ENCODE peak calls at places on chromosomes 12 and 14, in six cellular contexts. W, H, E, Q, A and B are unnamed samples.
A peak's percentile ranks its signal among the peaks of the same experiment; 100 is the strongest.

GRCh38 chr12:91920276-91920675 is 225.4 kb downstream of the BTG1 start:
- DNase-seq in E (no peak), A (no peak), W (no peak), H (no peak), Q (no peak), B (no peak)

GRCh38 chr14:99630202-99630601 is 14.7 kb upstream of the HHIPL1 start:
- DNase-seq in Q (no peak), W (no peak), H (no peak), E (peak; percentile 33), A (no peak), B (no peak)

GRCh38 chr14:99968156-99968920 is 96.9 kb upstream of the EVL start:
- DNase-seq in Q (no peak), H (no peak), A (peak; percentile 77), E (no peak), W (no peak), B (no peak)

GRCh38 chr14:75831971-75832370 is 149.8 kb downstream of the TGFB3 start:
- DNase-seq in A (no peak), E (no peak), H (no peak), Q (no peak), W (no peak), B (no peak)

GRCh38 chr14:55274760-55275159 is 3.5 kb downstream of the FBXO34 start:
- DNase-seq in E (no peak), H (no peak), Q (no peak), A (peak; percentile 23), W (no peak), B (no peak)

GRCh38 chr12:127664901-127665300 is 602.1 kb upstream of the TMEM132C start:
- DNase-seq in Q (no peak), W (no peak), E (no peak), A (no peak), H (no peak), B (no peak)

GRCh38 chr14:73457935-73458218 is 469 bp downstream of the NUMB start:
- DNase-seq in E (peak; percentile 87), H (no peak), W (peak; percentile 64), A (no peak), Q (peak; percentile 29), B (no peak)

GRCh38 chr12:49108958-49109404 is 1.7 kb downstream of the LMBR1L start:
- DNase-seq in H (peak; percentile 83), Q (peak; percentile 78), A (no peak), W (peak; percentile 78), E (no peak), B (no peak)

GRCh38 chr12:23399402-23399933 is 550.0 kb downstream of the SOX5 start:
- DNase-seq in W (no peak), E (no peak), H (no peak), Q (no peak), A (no peak), B (no peak)

GRCh38 chr14:24437020-24437735 is 5.4 kb downstream of the SDR39U1 start:
- DNase-seq in Q (no peak), H (no peak), A (no peak), W (peak; percentile 29), E (no peak), B (no peak)

GRCh38 chr14:101174522-101174838 is 271.0 kb upstream of the RTL1 start:
- DNase-seq in E (no peak), Q (no peak), W (peak; percentile 8), H (no peak), A (no peak), B (no peak)

GRCh38 chr12:104687823-104688573 is 231.2 kb downstream of the CHST11 start:
- DNase-seq in W (no peak), H (no peak), A (no peak), E (no peak), Q (no peak), B (no peak)

GRCh38 chr14:76045773-76046172 is 60.2 kb downstream of the IFT43 start:
- DNase-seq in Q (no peak), W (no peak), A (no peak), H (no peak), E (no peak), B (no peak)

GRCh38 chr14:92502541-92503286 is 10.9 kb upstream of the RIN3 start:
- DNase-seq in H (peak; percentile 22), W (no peak), E (no peak), A (no peak), Q (no peak), B (no peak)

GRCh38 chr14:57979376-57980048 is 113.6 kb upstream of the SLC35F4 start:
- DNase-seq in E (no peak), W (no peak), H (no peak), A (no peak), Q (no peak), B (no peak)

GRCh38 chr12:65170245-65170881 is 980 bp downstream of the LEMD3 start:
- DNase-seq in H (peak; percentile 78), E (peak; percentile 90), W (peak; percentile 43), Q (peak; percentile 36), A (no peak), B (no peak)

GRCh38 chr12:107642240-107642639 is 43.4 kb upstream of the PWP1 start:
- DNase-seq in H (no peak), W (no peak), A (no peak), Q (no peak), E (no peak), B (no peak)

GRCh38 chr14:67636361-67636919 is 16.7 kb downstream of the ARG2 start:
- DNase-seq in E (no peak), A (no peak), H (no peak), Q (no peak), W (no peak), B (no peak)

GRCh38 chr14:58501214-58501816 is 73.8 kb downstream of the KIAA0586 start:
- DNase-seq in H (no peak), W (no peak), E (no peak), A (peak; percentile 72), Q (no peak), B (no peak)

GRCh38 chr12:130633771-130634170 is 82.3 kb downstream of the RIMBP2 start:
- DNase-seq in W (no peak), A (no peak), Q (no peak), H (peak; percentile 35), E (peak; percentile 91), B (peak; percentile 47)

GRCh38 chr14:61502459-61503093 is 181.2 kb downstream of the PRKCH start:
- DNase-seq in H (no peak), A (no peak), W (no peak), E (no peak), Q (no peak), B (no peak)

GRCh38 chr12:124654666-124655316 is 87.4 kb upstream of the NCOR2 start:
- DNase-seq in W (peak; percentile 91), H (peak; percentile 81), A (no peak), Q (peak; percentile 46), E (peak; percentile 89), B (peak; percentile 39)

GRCh38 chr12:89544730-89545184 is 18.9 kb upstream of the POC1B start:
- DNase-seq in A (no peak), Q (no peak), W (peak; percentile 31), H (peak; percentile 67), E (peak; percentile 77), B (no peak)

GRCh38 chr12:12938541-12938940 is 13.4 kb downstream of the GPRC5D start:
- DNase-seq in E (no peak), W (no peak), Q (no peak), H (no peak), A (no peak), B (no peak)

GRCh38 chr14:22650960-22651521 is 6.9 kb upstream of the OR6J1 start:
- DNase-seq in W (no peak), H (peak; percentile 34), E (no peak), Q (no peak), A (no peak), B (no peak)

GRCh38 chr12:67377541-67377940 is 108.4 kb downstream of the CAND1 start:
- DNase-seq in H (no peak), A (no peak), E (no peak), W (no peak), Q (no peak), B (no peak)
- H3K27ac ChIP-seq in H (no peak overlapping the region), A (no peak overlapping the region), E (no peak overlapping the region), W (no peak overlapping the region), Q (no peak overlapping the region), B (no peak overlapping the region)

GRCh38 chr14:104078031-104078455 is 7.5 kb upstream of the ASPG start:
- DNase-seq in W (peak; percentile 90), A (peak; percentile 54), E (peak; percentile 94), Q (peak; percentile 82), H (peak; percentile 89), B (peak; percentile 63)
- H3K27ac ChIP-seq in W (no peak overlapping the region), A (no peak overlapping the region), E (no peak overlapping the region), Q (no peak overlapping the region), H (no peak overlapping the region), B (no peak overlapping the region)

GRCh38 chr12:6854036-6854435 is 2.1 kb downstream of the USP5 start:
- DNase-seq in W (no peak), H (no peak), E (peak; percentile 7), Q (no peak), A (no peak), B (no peak)
- H3K27ac ChIP-seq in W (no peak overlapping the region), H (peak overlapping the region; percentile 87), E (no peak overlapping the region), Q (no peak overlapping the region), A (no peak overlapping the region), B (no peak overlapping the region)

DNA sequence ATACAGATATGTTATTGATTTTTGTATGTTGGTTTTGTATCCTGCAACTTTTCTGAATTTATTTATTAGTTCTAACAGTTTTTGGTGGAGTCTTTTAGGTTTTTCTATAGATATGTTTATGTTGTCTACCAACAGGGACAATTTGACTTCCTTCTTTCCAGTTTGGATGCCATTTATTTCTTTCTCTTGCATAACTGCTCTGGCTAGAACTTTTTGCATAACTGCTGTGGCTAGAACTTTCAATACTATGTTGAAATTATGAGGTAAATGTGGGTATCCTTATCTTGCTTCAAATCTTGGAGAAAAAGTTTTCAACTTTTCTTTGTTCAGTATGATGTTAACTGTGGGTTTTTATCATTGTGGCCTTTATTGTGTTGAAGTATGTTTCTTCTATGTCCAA is 39.9 kb upstream of the PLBD1 start:
- DNase-seq in A (no peak), H (no peak), Q (no peak), E (no peak), W (no peak), B (no peak)
- H3K27ac ChIP-seq in A (no peak overlapping the region), H (no peak overlapping the region), Q (no peak overlapping the region), E (no peak overlapping the region), W (no peak overlapping the region), B (no peak overlapping the region)

DNA sequence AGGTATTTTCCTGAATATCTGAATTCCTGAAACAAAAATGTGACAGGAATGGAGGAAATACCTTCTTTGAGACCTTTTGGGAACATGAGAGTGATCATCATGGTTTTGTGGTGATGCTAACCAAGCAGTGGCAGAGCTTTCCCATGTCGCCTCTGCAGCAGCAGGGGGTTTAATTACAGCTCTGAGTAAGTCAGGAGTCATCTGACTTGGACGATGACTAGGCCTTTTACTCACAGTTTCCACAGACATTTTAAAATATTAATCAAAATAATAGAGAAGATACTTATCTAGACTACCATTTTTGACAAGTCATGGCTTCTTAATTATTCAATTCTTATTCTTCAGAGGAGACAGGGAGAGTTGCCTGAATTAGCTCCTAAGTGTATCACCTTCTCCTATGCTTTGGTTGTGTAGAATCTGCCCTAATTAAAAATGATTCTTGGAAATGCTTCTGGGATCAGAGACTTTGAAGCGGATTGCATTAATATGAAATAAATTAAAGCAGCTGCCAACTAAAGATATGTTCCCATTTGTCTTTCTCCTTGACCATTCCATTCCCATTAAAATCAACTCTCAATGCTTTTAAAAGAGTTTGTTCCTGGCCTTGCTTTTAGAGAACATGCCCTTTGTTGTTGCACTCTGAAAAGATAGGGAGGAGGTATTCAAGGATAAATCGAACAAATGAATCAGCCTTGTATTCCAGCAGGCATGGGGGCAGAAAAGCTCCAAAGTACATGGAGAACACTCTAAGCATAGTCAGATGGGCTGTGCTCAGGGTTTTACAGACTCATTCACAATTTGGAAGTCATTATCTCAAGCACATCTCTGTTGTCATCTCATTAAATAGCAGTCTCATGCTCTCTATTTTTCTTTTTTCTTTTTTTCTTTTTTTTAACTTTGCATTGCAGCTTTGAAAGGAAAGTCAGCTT is 7.7 kb upstream of the IFNG-AS1 start:
- DNase-seq in Q (no peak), H (no peak), A (peak; percentile 41), W (no peak), E (no peak), B (no peak)
- H3K27ac ChIP-seq in Q (no peak overlapping the region), H (no peak overlapping the region), A (peak overlapping the region; percentile 39), W (no peak overlapping the region), E (no peak overlapping the region), B (no peak overlapping the region)